ENCODE peak calls at places on chromosome 2, in seven cellular contexts. O is neural crest cell, E is coronary artery, F is WTC11, X is heart left ventricle, R is stomach, L is pancreas. C is an unnamed sample.

GRCh38 chr2:179843541-179843940 is 17.9 kb downstream of the ZNF385B start:
- DNase-seq in O (no peak), E (no peak), F (no peak), X (no peak), R (no peak), L (no peak), C (no peak)

GRCh38 chr2:122643725-122644329 is 888.4 kb downstream of the TSN start:
- DNase-seq in O (no peak), E (no peak), F (no peak), X (no peak), R (no peak), L (peak; percentile 17), C (no peak)

GRCh38 chr2:46379213-46380037 is 82.2 kb downstream of the EPAS1 start:
- DNase-seq in O (no peak), E (no peak), F (no peak), X (no peak), R (no peak), L (no peak), C (no peak)

GRCh38 chr2:222305510-222306392 is 7.0 kb upstream of the PAX3 start:
- DNase-seq in O (peak; percentile 34), E (no peak), F (no peak), X (peak; percentile 67), R (no peak), L (no peak), C (no peak)

GRCh38 chr2:58851598-58851997 is 610.5 kb upstream of the FANCL start:
- DNase-seq in O (no peak), E (no peak), F (no peak), X (no peak), R (no peak), L (no peak), C (no peak)

GRCh38 chr2:20214566-20215182 is 10.3 kb downstream of the SDC1 start:
- DNase-seq in O (no peak), E (no peak), F (no peak), X (no peak), R (no peak), L (no peak), C (no peak)

GRCh38 chr2:119134775-119135174 is 23.8 kb downstream of the C1QL2 start:
- DNase-seq in O (no peak), E (no peak), F (no peak), X (no peak), R (no peak), L (no peak), C (no peak)

GRCh38 chr2:20509301-20509765 is 62.5 kb downstream of the RHOB start:
- DNase-seq in O (no peak), E (no peak), F (no peak), X (peak; percentile 13), R (no peak), L (no peak), C (no peak)

GRCh38 chr2:200695178-200695930 is 109.5 kb downstream of the AOX1 start:
- DNase-seq in O (no peak), E (no peak), F (no peak), X (no peak), R (no peak), L (no peak), C (no peak)

GRCh38 chr2:199946836-199947235 is 8.5 kb downstream of the TYW5 start:
- DNase-seq in O (no peak), E (no peak), F (no peak), X (no peak), R (no peak), L (no peak), C (no peak)

GRCh38 chr2:173752152-173752551 is 213.0 kb downstream of the SP3 start:
- DNase-seq in O (no peak), E (no peak), F (no peak), X (no peak), R (no peak), L (no peak), C (no peak)
- TF ChIP-seq CTCF in O (peak; percentile 29), E (no peak), F (no peak), X (no peak), R (no peak), L (no peak), C (no peak)

GRCh38 chr2:160087854-160088745 is 25.7 kb upstream of the PLA2R1 start:
- DNase-seq in O (no peak), E (no peak), F (no peak), X (no peak), R (no peak), L (no peak), C (no peak)
- TF ChIP-seq CTCF in O (peak; percentile 34), E (no peak), F (no peak), X (no peak), R (no peak), L (no peak), C (no peak)

GRCh38 chr2:60553992-60554648 is 666 bp upstream of the BCL11A start:
- DNase-seq in O (no peak), E (no peak), F (peak; percentile 62), X (peak; percentile 79), R (no peak), L (peak; percentile 62), C (peak; percentile 50)
- TF ChIP-seq CTCF in O (no peak), E (no peak), F (no peak), X (no peak), R (no peak), L (no peak), C (no peak)

GRCh38 chr2:102236132-102236531 is 49.3 kb downstream of the IL1RL2 start:
- DNase-seq in O (no peak), E (no peak), F (no peak), X (no peak), R (no peak), L (no peak), C (no peak)

GRCh38 chr2:102235491-102235890 is 48.7 kb downstream of the IL1RL2 start:
- DNase-seq in O (no peak), E (no peak), F (peak; percentile 51), X (no peak), R (no peak), L (no peak), C (no peak)

GRCh38 chr2:102230410-102230909 is 43.6 kb downstream of the IL1RL2 start:
- DNase-seq in O (no peak), E (no peak), F (no peak), X (no peak), R (no peak), L (no peak), C (no peak)

GRCh38 chr2:102235042-102235473 is 48.2 kb downstream of the IL1RL2 start:
- DNase-seq in O (no peak), E (no peak), F (no peak), X (no peak), R (no peak), L (no peak), C (no peak)

DNA sequence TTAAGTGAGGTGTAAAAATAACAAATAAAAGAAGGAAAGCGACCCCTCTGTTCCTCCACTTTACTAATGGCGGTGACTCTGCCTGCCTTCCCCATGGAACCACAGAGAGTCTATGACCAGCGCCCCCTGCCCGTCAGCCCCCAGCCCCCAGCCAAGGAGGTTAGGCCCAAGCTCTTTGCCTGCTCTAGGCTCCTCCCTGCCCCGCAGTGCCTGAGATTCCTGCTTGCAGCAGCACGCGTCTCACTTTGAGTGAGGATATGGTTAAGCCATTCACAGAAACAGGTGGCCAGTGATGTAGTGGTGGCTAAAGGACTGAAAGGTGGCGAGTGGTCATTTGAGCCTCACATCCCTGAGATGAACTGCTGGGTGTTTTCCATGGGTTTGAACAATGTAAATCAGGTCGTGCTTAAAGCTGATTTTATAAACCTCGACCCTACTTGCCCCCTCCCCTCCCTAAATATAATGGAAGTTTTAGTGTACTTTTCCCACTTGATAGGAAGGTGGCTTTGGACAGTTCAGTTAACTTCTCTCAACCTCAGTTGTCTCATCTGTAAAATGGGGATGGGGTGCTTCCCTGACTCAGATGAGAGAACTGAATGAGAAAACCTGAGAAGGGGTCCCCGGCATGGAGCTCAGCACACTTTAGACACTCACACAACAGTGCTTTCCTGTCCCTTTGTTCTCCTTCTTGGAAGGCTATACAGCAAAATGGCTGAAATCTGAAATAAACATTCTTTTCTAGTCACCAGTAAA is 46.5 kb downstream of the IL1RL2 start:
- DNase-seq in O (no peak), E (no peak), F (peak; percentile 48), X (no peak), R (no peak), L (no peak), C (no peak)
- TF ChIP-seq CTCF in O (no peak), E (no peak), F (no peak), X (no peak), R (no peak), L (no peak), C (no peak)

GRCh38 chr2:189347540-189347939 is 93.7 kb upstream of the WDR75 start:
- DNase-seq in O (no peak), E (no peak), F (no peak), X (no peak), R (no peak), L (peak; percentile 39), C (no peak)
- TF ChIP-seq CTCF in O (no peak), E (no peak), F (no peak), X (peak; percentile 33), R (no peak), L (no peak), C (no peak)

DNA sequence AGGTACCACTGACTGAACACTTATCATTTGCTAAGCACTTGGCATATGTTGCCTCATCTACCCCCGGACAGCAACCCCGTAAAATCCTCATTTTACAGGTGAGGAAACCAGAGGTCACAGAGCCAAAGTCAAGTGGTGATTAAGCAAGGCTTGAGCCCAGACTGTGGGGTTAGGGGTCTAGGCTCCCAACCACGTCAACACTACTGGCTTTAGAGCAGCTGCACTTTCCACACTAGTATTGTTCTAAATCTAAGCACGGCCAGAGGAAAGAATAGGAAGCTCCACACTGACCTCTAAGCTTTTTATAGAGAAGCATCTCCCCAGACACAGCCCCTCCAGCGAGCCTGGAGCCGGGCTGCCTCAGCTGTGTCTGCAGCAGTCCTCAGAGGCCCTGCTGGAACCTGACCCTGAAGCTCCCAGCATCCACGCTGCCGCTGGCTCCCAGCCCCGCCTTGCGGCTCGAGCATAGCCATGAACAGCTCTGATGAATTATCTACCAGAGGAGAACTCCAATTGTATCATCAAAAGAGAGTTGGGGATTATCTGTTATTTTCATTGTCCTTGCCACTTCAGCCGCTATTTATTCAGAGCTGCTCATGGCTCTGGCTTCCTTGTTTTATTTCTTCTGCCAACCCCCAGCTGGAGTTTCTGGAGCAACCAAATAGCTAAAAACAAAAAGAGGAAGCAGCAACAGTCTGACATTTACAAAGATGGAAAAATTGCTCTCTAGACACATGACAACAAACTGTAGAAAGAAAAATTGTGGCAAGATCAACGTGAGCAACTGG is 62.2 kb upstream of the RTN4 start:
- DNase-seq in O (no peak), E (peak; percentile 86), F (no peak), X (peak; percentile 91), R (peak; percentile 33), L (peak; percentile 33), C (no peak)
- TF ChIP-seq CTCF in O (no peak), E (no peak), F (no peak), X (no peak), R (no peak), L (no peak), C (no peak)

DNA sequence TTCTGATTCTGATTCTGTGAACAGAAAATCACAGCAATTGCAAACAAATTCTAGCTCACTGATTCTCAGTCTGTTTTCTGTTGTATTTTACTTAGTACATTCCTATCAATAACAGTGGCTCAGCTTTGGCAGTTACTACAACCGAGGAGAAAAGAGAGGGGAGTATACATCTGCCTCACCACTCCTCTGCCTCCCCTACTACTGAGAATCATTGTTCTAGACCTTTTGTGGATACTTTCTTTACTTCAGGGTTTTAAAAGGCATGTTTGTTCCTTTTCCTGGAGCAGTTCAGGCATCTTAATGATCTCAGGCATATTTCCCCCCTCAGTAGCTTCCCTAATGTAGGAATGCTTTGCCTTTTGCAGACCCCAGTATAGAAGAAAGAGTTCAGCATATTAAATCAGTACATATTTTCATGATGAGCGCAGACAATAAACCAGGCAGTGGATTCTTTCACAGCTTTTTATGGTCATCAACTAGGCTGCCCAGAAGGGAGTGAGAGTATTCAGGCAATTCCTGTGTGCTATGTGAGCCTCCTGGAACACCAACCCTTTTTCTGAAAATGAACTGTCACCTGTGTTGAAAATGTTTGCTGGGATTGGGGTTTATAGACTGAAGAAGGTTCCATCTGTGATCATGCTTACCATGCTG is 10.3 kb downstream of the STAMBP start:
- DNase-seq in O (no peak), E (no peak), F (no peak), X (no peak), R (no peak), L (no peak), C (no peak)
- TF ChIP-seq CTCF in O (no peak), E (no peak), F (no peak), X (no peak), R (no peak), L (no peak), C (no peak)

C was measured in lung.